ENCODE peak calls at places on chromosomes 12 and 14, in seven cellular contexts. One of them, this sample, is unnamed.

GRCh38 chr12:72272731-72273498 is 745 bp downstream of the TRHDE start:
- DNase-seq in IMR-90: peak; percentile 58
- DNase-seq in upper lobe of right lung: peak; percentile 71
- DNase-seq in esophagus squamous epithelium: no peak
- DNase-seq in epithelial cell of esophagus: no peak
- DNase-seq in cardiac fibroblast: no peak
- DNase-seq in left ventricle myocardium inferior: no peak
- DNase-seq in this sample: no peak

GRCh38 chr12:22505826-22506225 is 38.5 kb downstream of the C2CD5 start:
- DNase-seq in IMR-90: no peak
- DNase-seq in upper lobe of right lung: no peak
- DNase-seq in esophagus squamous epithelium: no peak
- DNase-seq in epithelial cell of esophagus: no peak
- DNase-seq in cardiac fibroblast: no peak
- DNase-seq in left ventricle myocardium inferior: no peak
- DNase-seq in this sample: no peak

GRCh38 chr12:50024804-50025186 is 499 bp downstream of the RACGAP1 start:
- DNase-seq in IMR-90: no peak
- DNase-seq in upper lobe of right lung: no peak
- DNase-seq in esophagus squamous epithelium: no peak
- DNase-seq in epithelial cell of esophagus: peak; percentile 25
- DNase-seq in cardiac fibroblast: peak; percentile 21
- DNase-seq in left ventricle myocardium inferior: no peak
- DNase-seq in this sample: no peak

GRCh38 chr14:104316723-104317499 is 178.5 kb downstream of the KIF26A start:
- DNase-seq in IMR-90: no peak
- DNase-seq in upper lobe of right lung: no peak
- DNase-seq in esophagus squamous epithelium: no peak
- DNase-seq in epithelial cell of esophagus: no peak
- DNase-seq in cardiac fibroblast: no peak
- DNase-seq in left ventricle myocardium inferior: no peak
- DNase-seq in this sample: no peak

GRCh38 chr14:61385002-61385685 is 63.8 kb downstream of the PRKCH start:
- DNase-seq in IMR-90: no peak
- DNase-seq in upper lobe of right lung: no peak
- DNase-seq in esophagus squamous epithelium: no peak
- DNase-seq in epithelial cell of esophagus: no peak
- DNase-seq in cardiac fibroblast: no peak
- DNase-seq in left ventricle myocardium inferior: no peak
- DNase-seq in this sample: no peak

GRCh38 chr14:64294672-64295413 is 672 bp upstream of the ESR2 start:
- DNase-seq in IMR-90: peak; percentile 53
- DNase-seq in upper lobe of right lung: peak; percentile 93
- DNase-seq in esophagus squamous epithelium: peak; percentile 20
- DNase-seq in epithelial cell of esophagus: peak; percentile 58
- DNase-seq in cardiac fibroblast: peak; percentile 68
- DNase-seq in left ventricle myocardium inferior: peak; percentile 68
- DNase-seq in this sample: no peak

GRCh38 chr14:43014338-43014737 is 1407.7 kb downstream of the LRFN5 start:
- DNase-seq in IMR-90: no peak
- DNase-seq in upper lobe of right lung: no peak
- DNase-seq in esophagus squamous epithelium: no peak
- DNase-seq in epithelial cell of esophagus: no peak
- DNase-seq in cardiac fibroblast: no peak
- DNase-seq in left ventricle myocardium inferior: no peak
- DNase-seq in this sample: no peak

GRCh38 chr12:19461986-19462385 is 22.7 kb downstream of the AEBP2 start:
- DNase-seq in IMR-90: no peak
- DNase-seq in upper lobe of right lung: no peak
- DNase-seq in esophagus squamous epithelium: no peak
- DNase-seq in epithelial cell of esophagus: no peak
- DNase-seq in cardiac fibroblast: no peak
- DNase-seq in left ventricle myocardium inferior: no peak
- DNase-seq in this sample: no peak

DNA sequence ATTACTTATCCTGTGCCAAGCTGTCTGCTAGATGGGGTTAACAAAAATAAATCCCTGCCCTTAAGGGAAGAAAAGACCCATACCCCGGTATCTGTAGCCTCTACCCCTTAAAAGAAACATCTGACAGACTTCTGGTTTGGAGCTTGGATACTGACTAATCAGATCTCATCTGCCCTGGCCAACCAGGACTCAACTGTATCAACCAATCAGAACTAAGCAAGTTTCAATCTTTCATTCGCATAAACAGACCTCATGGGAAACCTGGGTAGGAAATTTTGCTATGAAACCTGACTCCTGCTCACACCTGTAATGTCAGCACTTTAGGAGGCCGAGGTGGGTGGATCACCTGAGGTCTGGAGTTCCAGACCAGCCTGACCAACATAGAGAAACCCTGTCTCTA is 26.4 kb upstream of the PRMT8 start:
- DNase-seq in IMR-90: no peak
- DNase-seq in upper lobe of right lung: no peak
- DNase-seq in esophagus squamous epithelium: no peak
- DNase-seq in epithelial cell of esophagus: no peak
- DNase-seq in cardiac fibroblast: no peak
- DNase-seq in left ventricle myocardium inferior: no peak
- DNase-seq in this sample: no peak
- H3K4me3 ChIP-seq in IMR-90: no peak overlapping the region
- H3K4me3 ChIP-seq in upper lobe of right lung: no peak overlapping the region
- H3K4me3 ChIP-seq in esophagus squamous epithelium: no peak overlapping the region
- H3K4me3 ChIP-seq in epithelial cell of esophagus: no peak overlapping the region
- H3K4me3 ChIP-seq in cardiac fibroblast: no peak overlapping the region
- H3K4me3 ChIP-seq in left ventricle myocardium inferior: no peak overlapping the region
- H3K4me3 ChIP-seq in this sample: no peak overlapping the region

DNA sequence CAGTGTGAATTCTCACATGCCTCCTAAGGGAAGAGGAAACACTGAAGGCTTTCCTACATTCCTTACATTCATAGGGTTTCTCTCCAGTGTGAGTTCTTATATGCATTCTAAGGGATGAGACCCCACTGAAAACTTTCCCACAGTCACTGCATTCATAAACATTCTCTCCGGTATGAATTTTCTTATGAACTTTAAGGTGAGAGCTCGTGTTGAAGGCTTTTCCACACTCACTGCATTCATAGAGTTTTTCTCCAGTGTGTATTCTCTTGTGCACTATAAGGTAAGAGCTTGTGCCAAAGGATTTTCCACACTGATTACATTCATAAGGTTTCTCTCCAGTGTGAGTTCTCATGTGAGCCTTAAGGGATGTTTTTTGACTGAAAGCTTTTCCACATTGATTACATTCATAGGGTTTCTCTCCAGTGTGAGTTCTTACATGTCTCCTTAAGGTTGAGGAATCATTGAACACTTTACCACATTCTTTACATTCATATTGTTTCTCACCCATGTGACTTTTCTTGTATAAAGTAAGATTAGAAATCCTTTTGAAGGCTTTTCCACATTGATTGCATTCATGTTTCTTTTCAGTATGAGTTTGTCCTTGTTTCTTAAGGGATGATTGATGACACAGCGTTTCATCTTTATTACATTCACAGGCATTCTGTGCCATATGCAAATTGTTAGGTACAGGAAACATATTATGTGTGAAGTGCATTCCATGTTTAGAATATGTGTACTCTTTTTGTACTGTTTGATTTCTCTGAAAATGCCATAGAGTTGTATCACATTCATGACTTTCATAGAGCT is 9.5 kb downstream of the ZNF891 start:
- DNase-seq in IMR-90: no peak
- DNase-seq in upper lobe of right lung: no peak
- DNase-seq in esophagus squamous epithelium: no peak
- DNase-seq in epithelial cell of esophagus: no peak
- DNase-seq in cardiac fibroblast: peak; percentile 9
- DNase-seq in left ventricle myocardium inferior: no peak
- DNase-seq in this sample: no peak
- H3K4me3 ChIP-seq in IMR-90: no peak overlapping the region
- H3K4me3 ChIP-seq in upper lobe of right lung: no peak overlapping the region
- H3K4me3 ChIP-seq in esophagus squamous epithelium: no peak overlapping the region
- H3K4me3 ChIP-seq in epithelial cell of esophagus: no peak overlapping the region
- H3K4me3 ChIP-seq in cardiac fibroblast: no peak overlapping the region
- H3K4me3 ChIP-seq in left ventricle myocardium inferior: no peak overlapping the region
- H3K4me3 ChIP-seq in this sample: peak overlapping the region; percentile 16

DNA sequence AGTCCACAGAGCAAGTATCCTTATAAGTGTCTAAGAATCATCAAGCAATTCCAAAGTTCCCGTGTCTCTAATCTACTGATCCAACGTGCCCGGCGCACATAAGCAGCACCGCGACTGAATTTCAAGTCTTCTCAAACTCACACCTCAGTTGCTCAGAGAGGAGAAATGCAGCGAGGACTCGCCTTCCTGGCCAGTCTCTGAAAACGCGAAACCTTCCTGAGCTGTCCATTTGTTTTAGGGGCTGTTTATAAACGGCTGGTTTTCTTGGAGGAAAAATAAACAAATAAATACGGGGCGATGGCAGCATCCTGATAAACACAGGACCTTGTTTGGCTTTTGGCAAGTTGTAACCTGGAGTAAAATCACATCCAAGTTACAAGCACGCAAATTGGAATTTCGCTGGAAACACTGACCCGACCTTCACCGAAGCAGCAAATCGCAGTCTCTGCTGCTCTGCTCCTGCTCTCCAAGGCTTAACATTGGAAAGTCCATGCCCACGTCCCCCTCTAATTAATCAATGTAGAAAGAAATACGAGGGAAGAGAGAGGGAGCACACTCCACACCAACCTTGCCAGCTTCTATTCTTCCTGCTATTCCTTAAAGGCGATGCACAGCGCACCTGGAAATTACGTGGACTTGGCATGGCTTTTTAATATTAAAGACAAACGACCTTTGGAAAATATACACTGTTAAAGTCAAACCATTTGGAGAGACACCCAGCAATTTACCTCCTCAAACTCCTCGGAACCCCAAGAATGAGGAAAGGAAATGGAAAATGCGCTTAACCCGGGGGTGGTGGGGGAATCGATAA is 248.7 kb downstream of the APAF1 start:
- DNase-seq in IMR-90: no peak
- DNase-seq in upper lobe of right lung: no peak
- DNase-seq in esophagus squamous epithelium: no peak
- DNase-seq in epithelial cell of esophagus: no peak
- DNase-seq in cardiac fibroblast: no peak
- DNase-seq in left ventricle myocardium inferior: no peak
- DNase-seq in this sample: no peak
- H3K4me3 ChIP-seq in IMR-90: no peak overlapping the region
- H3K4me3 ChIP-seq in upper lobe of right lung: no peak overlapping the region
- H3K4me3 ChIP-seq in esophagus squamous epithelium: no peak overlapping the region
- H3K4me3 ChIP-seq in epithelial cell of esophagus: no peak overlapping the region
- H3K4me3 ChIP-seq in cardiac fibroblast: no peak overlapping the region
- H3K4me3 ChIP-seq in left ventricle myocardium inferior: peak overlapping the region; percentile 49
- H3K4me3 ChIP-seq in this sample: peak overlapping the region; percentile 62

DNA sequence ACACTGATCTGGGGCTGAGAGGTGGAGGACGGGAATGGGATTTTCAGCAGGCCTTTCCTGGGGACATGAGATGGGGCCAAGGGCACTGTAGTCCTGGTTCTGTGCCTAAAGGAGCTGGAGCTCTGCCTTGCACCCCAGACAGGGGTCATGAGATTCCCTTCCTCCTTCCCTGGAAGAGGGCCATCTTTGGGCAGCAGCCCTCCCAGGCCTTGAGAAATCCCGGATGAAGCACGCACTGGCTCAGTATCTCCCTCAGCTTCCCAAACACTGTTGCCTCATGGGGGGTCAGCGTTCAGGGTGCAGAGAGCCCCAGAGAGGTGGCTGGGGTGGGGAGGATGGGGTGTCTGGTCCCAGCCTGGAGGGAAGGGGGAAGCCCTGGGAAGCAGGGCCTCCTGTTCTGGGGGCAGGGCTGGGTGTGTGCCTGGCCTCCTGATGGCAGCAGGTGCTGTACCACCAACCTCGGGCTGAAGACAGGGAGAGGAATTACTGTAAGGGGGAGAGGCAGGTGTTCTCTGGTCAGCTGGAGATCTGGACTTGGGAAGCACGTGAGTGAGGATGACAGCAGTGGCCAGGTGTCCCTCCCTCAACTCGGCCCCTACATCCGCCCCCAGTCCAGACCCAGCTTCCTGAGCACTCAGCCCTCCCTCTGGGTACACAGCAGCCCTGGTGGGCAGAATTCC is 8.4 kb upstream of the NR4A1 start:
- DNase-seq in IMR-90: no peak
- DNase-seq in upper lobe of right lung: no peak
- DNase-seq in esophagus squamous epithelium: no peak
- DNase-seq in epithelial cell of esophagus: no peak
- DNase-seq in cardiac fibroblast: no peak
- DNase-seq in left ventricle myocardium inferior: no peak
- DNase-seq in this sample: no peak
- H3K4me3 ChIP-seq in IMR-90: no peak overlapping the region
- H3K4me3 ChIP-seq in upper lobe of right lung: no peak overlapping the region
- H3K4me3 ChIP-seq in esophagus squamous epithelium: no peak overlapping the region
- H3K4me3 ChIP-seq in epithelial cell of esophagus: no peak overlapping the region
- H3K4me3 ChIP-seq in cardiac fibroblast: no peak overlapping the region
- H3K4me3 ChIP-seq in left ventricle myocardium inferior: peak overlapping the region; percentile 65
- H3K4me3 ChIP-seq in this sample: peak overlapping the region; percentile 68

DNA sequence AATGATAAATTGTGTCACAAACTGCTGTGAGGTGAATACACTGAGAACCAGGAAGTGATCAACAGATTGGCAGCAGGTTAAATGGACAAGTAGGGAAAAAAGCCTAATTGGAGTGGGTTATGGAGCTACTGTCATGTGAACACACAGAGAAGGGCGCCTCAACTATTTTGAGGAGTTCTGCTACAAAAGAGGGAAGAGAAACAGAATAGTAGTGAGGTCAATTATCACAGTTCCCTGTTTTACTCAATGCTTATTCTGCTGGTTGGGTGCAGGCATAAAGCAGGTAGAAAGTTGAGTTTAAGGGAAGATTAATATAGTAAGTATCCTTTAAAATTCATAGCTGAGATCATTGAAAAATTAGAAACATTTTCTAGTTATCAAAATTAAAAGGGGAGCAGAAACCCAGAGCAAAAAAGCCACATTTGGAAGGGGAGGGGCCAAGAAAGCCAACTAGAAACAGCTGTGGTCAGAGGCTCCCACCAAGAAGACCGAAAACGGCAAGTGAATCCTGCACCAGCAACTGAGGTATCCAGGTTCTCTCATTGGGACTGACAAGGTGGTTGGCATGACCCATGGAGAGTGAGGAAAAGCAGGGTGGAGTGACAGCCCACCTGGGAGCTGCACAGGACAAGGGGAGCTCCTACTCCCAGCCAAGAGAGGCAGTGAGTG is 105.7 kb downstream of the ZC3H14 start:
- DNase-seq in IMR-90: no peak
- DNase-seq in upper lobe of right lung: no peak
- DNase-seq in esophagus squamous epithelium: no peak
- DNase-seq in epithelial cell of esophagus: no peak
- DNase-seq in cardiac fibroblast: no peak
- DNase-seq in left ventricle myocardium inferior: no peak
- DNase-seq in this sample: no peak
- H3K4me3 ChIP-seq in IMR-90: no peak overlapping the region
- H3K4me3 ChIP-seq in upper lobe of right lung: no peak overlapping the region
- H3K4me3 ChIP-seq in esophagus squamous epithelium: no peak overlapping the region
- H3K4me3 ChIP-seq in epithelial cell of esophagus: no peak overlapping the region
- H3K4me3 ChIP-seq in cardiac fibroblast: no peak overlapping the region
- H3K4me3 ChIP-seq in left ventricle myocardium inferior: no peak overlapping the region
- H3K4me3 ChIP-seq in this sample: no peak overlapping the region

DNA sequence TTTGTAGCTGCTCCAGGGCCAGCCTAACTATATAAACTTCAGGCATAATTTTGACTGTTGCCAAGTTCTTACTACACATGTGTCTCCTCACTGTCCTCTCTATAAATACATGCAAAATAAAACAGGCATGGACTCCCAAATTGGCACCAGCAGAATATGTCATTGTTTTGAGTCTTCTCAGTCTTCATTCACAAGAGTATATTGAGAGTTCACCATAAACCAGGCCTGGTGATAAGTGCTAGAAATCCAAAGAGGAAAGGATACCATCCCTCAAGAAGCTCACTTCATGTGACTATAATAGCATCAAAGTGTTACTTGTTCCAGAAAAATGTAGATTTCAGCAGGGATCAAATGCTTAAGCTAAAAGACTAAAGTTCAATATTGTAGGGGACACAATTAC is 13.7 kb downstream of the GPR19 start:
- DNase-seq in IMR-90: no peak
- DNase-seq in upper lobe of right lung: no peak
- DNase-seq in esophagus squamous epithelium: no peak
- DNase-seq in epithelial cell of esophagus: no peak
- DNase-seq in cardiac fibroblast: no peak
- DNase-seq in left ventricle myocardium inferior: no peak
- DNase-seq in this sample: no peak
- H3K4me3 ChIP-seq in IMR-90: no peak overlapping the region
- H3K4me3 ChIP-seq in upper lobe of right lung: no peak overlapping the region
- H3K4me3 ChIP-seq in esophagus squamous epithelium: no peak overlapping the region
- H3K4me3 ChIP-seq in epithelial cell of esophagus: no peak overlapping the region
- H3K4me3 ChIP-seq in cardiac fibroblast: no peak overlapping the region
- H3K4me3 ChIP-seq in left ventricle myocardium inferior: no peak overlapping the region
- H3K4me3 ChIP-seq in this sample: no peak overlapping the region

This sample was measured in thoracic aorta.